ENCODE peak calls at places on chromosomes 7 and 10, in four cellular contexts. P is GM20000, J is astrocyte of the spinal cord, H is HCT116. R is an unnamed sample.

GRCh38 chr7:33243319-33243881 is 114.0 kb downstream of the BBS9 start:
- DNase-seq in P (peak), J (peak), H (peak), R (peak)

GRCh38 chr10:58217612-58218011 is 50.1 kb downstream of the IPMK start:
- DNase-seq in P (no peak), J (no peak), H (no peak), R (no peak)

GRCh38 chr7:99930376-99930775 is 956 bp upstream of the GJC3 start:
- DNase-seq in P (no peak), J (no peak), H (no peak), R (no peak)

GRCh38 chr7:140061607-140061930 is 1.2 kb downstream of the PARP12 start:
- DNase-seq in P (no peak), J (no peak), H (no peak), R (no peak)

GRCh38 chr10:131311661-131312260 is at the start of gene TCERG1L:
- DNase-seq in P (peak), J (no peak), H (no peak), R (no peak)

GRCh38 chr7:141744131-141744530 is 6.0 kb downstream of the SSBP1 start:
- DNase-seq in P (no peak), J (no peak), H (no peak), R (no peak)

GRCh38 chr10:114711487-114712250 is 53.6 kb upstream of the ABLIM1 start:
- DNase-seq in P (no peak), J (no peak), H (no peak), R (no peak)

GRCh38 chr10:130470286-130470685 is 334.1 kb downstream of the GLRX3 start:
- DNase-seq in P (no peak), J (no peak), H (no peak), R (no peak)

GRCh38 chr10:110498087-110498981 is 627 bp downstream of the DUSP5 start:
- DNase-seq in P (peak), J (peak), H (no peak), R (no peak)

GRCh38 chr10:1142596-1142995 is 86.4 kb downstream of the WDR37 start:
- DNase-seq in P (no peak), J (no peak), H (no peak), R (no peak)

GRCh38 chr7:150451097-150451793 is 815 bp downstream of the GIMAP8 start:
- DNase-seq in P (peak), J (no peak), H (no peak), R (no peak)

GRCh38 chr10:131126321-131127121 is 185.0 kb downstream of the TCERG1L start:
- DNase-seq in P (no peak), J (no peak), H (no peak), R (no peak)

GRCh38 chr10:97150616-97151015 is 35.1 kb downstream of the SLIT1 start:
- DNase-seq in P (no peak), J (no peak), H (no peak), R (no peak)

GRCh38 chr10:29646960-29647431 is 12.2 kb upstream of the SVIL start:
- DNase-seq in P (no peak), J (peak), H (no peak), R (no peak)

GRCh38 chr10:89074120-89074519 is 83.5 kb downstream of the FAS start:
- DNase-seq in P (no peak), J (peak), H (no peak), R (no peak)

GRCh38 chr7:124171068-124171467 is 138.2 kb upstream of the TMEM229A start:
- DNase-seq in P (no peak), J (peak), H (peak), R (peak)

GRCh38 chr10:126127630-126128029 is 231.3 kb downstream of the FANK1 start:
- DNase-seq in P (no peak), J (no peak), H (no peak), R (no peak)

GRCh38 chr10:62025901-62026879 is 124.7 kb downstream of the ARID5B start:
- DNase-seq in P (no peak), J (peak), H (no peak), R (no peak)

GRCh38 chr10:15558136-15558535 is 161.6 kb downstream of the ITGA8 start:
- DNase-seq in P (no peak), J (peak), H (no peak), R (no peak)

GRCh38 chr7:80622531-80622930 is 15.9 kb upstream of the CD36 start:
- DNase-seq in P (no peak), J (peak), H (no peak), R (peak)

GRCh38 chr10:20890491-20891337 is 6.4 kb downstream of the NEBL start:
- DNase-seq in P (no peak), J (peak), H (no peak), R (no peak)

GRCh38 chr10:42942279-42942932 is 134.5 kb upstream of the RET start:
- DNase-seq in P (no peak), J (no peak), H (no peak), R (no peak)

GRCh38 chr7:137790828-137791227 is 55.9 kb downstream of the DGKI start:
- DNase-seq in P (no peak), J (no peak), H (no peak), R (no peak)

GRCh38 chr10:131814567-131815290 is 86.1 kb upstream of the PPP2R2D start:
- DNase-seq in P (no peak), J (no peak), H (no peak), R (no peak)

GRCh38 chr7:116863168-116863670 is 832 bp downstream of the CAPZA2 start:
- DNase-seq in P (peak), J (peak), H (no peak), R (peak)

GRCh38 chr10:15237351-15237750 is 68.9 kb upstream of the NMT2 start:
- DNase-seq in P (no peak), J (peak), H (no peak), R (no peak)

GRCh38 chr7:70052691-70053090 is 454.4 kb downstream of the AUTS2 start:
- DNase-seq in P (no peak), J (peak), H (no peak), R (no peak)

GRCh38 chr7:10036693-10037092 is 937.0 kb upstream of the PHF14 start:
- DNase-seq in P (no peak), J (no peak), H (no peak), R (no peak)

GRCh38 chr7:30116771-30117170 is 18.0 kb upstream of the MTURN start:
- DNase-seq in P (no peak), J (no peak), H (no peak), R (no peak)

GRCh38 chr7:138195207-138195606 is 118.9 kb downstream of the AKR1D1 start:
- DNase-seq in P (no peak), J (no peak), H (no peak), R (no peak)

R was measured in COLO829.